ENCODE peak calls at places on chromosomes 13 and 19, in ten cellular contexts. J, Q, T, Y, C, D, V, O, H and R are unnamed samples.

GRCh38 chr19:5083547-5083965 is 114.6 kb downstream of the KDM4B start:
- DNase-seq in J (no peak), Q (no peak), T (no peak), Y (no peak), C (no peak), D (no peak), V (no peak), O (no peak), H (no peak), R (no peak)

GRCh38 chr19:39397360-39398296 is 6.5 kb downstream of the MED29 start:
- DNase-seq in J (peak; percentile 87), Q (peak; percentile 91), T (peak; percentile 73), Y (peak; percentile 86), C (peak; percentile 78), D (peak; percentile 87), V (peak; percentile 100), O (peak; percentile 89), H (no peak), R (peak; percentile 87)

GRCh38 chr19:15937771-15938170 is 3.4 kb upstream of the CYP4F11 start:
- DNase-seq in J (no peak), Q (no peak), T (no peak), Y (no peak), C (no peak), D (no peak), V (no peak), O (no peak), H (no peak), R (no peak)

GRCh38 chr13:101492251-101492910 is 39.9 kb downstream of the ITGBL1 start:
- DNase-seq in J (no peak), Q (no peak), T (no peak), Y (no peak), C (no peak), D (peak; percentile 17), V (no peak), O (no peak), H (no peak), R (no peak)

GRCh38 chr13:99905224-99905623 is 66.3 kb downstream of the ZIC5 start:
- DNase-seq in J (no peak), Q (no peak), T (no peak), Y (no peak), C (no peak), D (no peak), V (no peak), O (no peak), H (no peak), R (no peak)

GRCh38 chr19:50490411-50490811 is 13.8 kb upstream of the GARIN5A start:
- DNase-seq in J (no peak), Q (no peak), T (no peak), Y (no peak), C (no peak), D (no peak), V (no peak), O (no peak), H (no peak), R (no peak)

GRCh38 chr13:26923824-26924605 is 163.4 kb upstream of the GPR12 start:
- DNase-seq in J (peak; percentile 36), Q (no peak), T (no peak), Y (no peak), C (no peak), D (peak; percentile 45), V (no peak), O (no peak), H (peak; percentile 24), R (no peak)

GRCh38 chr19:16106121-16106520 is 5.6 kb upstream of the RAB8A start:
- DNase-seq in J (peak; percentile 47), Q (no peak), T (no peak), Y (no peak), C (no peak), D (no peak), V (peak; percentile 36), O (peak; percentile 28), H (no peak), R (peak; percentile 22)

GRCh38 chr13:66665991-66666390 is 564.1 kb downstream of the PCDH9 start:
- DNase-seq in J (peak; percentile 4), Q (no peak), T (peak; percentile 68), Y (no peak), C (no peak), D (peak; percentile 91), V (no peak), O (no peak), H (no peak), R (no peak)

GRCh38 chr13:97659602-97660001 is 225.6 kb downstream of the RAP2A start:
- DNase-seq in J (no peak), Q (no peak), T (no peak), Y (no peak), C (no peak), D (peak; percentile 21), V (no peak), O (no peak), H (peak; percentile 30), R (no peak)

GRCh38 chr19:45528744-45529453 is 21.6 kb downstream of the VASP start:
- DNase-seq in J (no peak), Q (no peak), T (no peak), Y (peak; percentile 23), C (no peak), D (no peak), V (no peak), O (no peak), H (no peak), R (no peak)

GRCh38 chr19:10037809-10038208 is 24.5 kb downstream of the RDH8 start:
- DNase-seq in J (no peak), Q (no peak), T (no peak), Y (no peak), C (no peak), D (no peak), V (no peak), O (no peak), H (no peak), R (no peak)

GRCh38 chr13:24212674-24213073 is 52.2 kb downstream of the SPATA13 start:
- DNase-seq in J (no peak), Q (no peak), T (no peak), Y (no peak), C (no peak), D (no peak), V (no peak), O (no peak), H (no peak), R (no peak)

GRCh38 chr19:28521614-28522544 is 691.1 kb downstream of the UQCRFS1 start:
- DNase-seq in J (no peak), Q (no peak), T (no peak), Y (no peak), C (no peak), D (no peak), V (no peak), O (no peak), H (no peak), R (no peak)

GRCh38 chr19:43425567-43426392 is 11.1 kb downstream of the TEX101 start:
- DNase-seq in J (no peak), Q (no peak), T (no peak), Y (no peak), C (no peak), D (peak; percentile 33), V (no peak), O (peak; percentile 7), H (no peak), R (no peak)

GRCh38 chr19:16470911-16471811 is 609 bp downstream of the EPS15L1 start:
- DNase-seq in J (peak; percentile 34), Q (no peak), T (no peak), Y (peak; percentile 58), C (peak; percentile 19), D (peak; percentile 43), V (no peak), O (peak; percentile 51), H (no peak), R (peak; percentile 61)

GRCh38 chr13:20489185-20489820 is 36.4 kb downstream of the CRYL1 start:
- DNase-seq in J (peak; percentile 55), Q (no peak), T (peak; percentile 52), Y (peak; percentile 38), C (no peak), D (peak; percentile 51), V (peak; percentile 39), O (peak; percentile 55), H (no peak), R (peak; percentile 57)

GRCh38 chr13:60798503-60798902 is 401.5 kb downstream of the TDRD3 start:
- DNase-seq in J (no peak), Q (no peak), T (no peak), Y (no peak), C (no peak), D (no peak), V (no peak), O (no peak), H (no peak), R (no peak)

GRCh38 chr19:51921949-51922348 is 5.3 kb upstream of the ZNF613 start:
- DNase-seq in J (no peak), Q (no peak), T (no peak), Y (no peak), C (no peak), D (no peak), V (no peak), O (peak; percentile 28), H (no peak), R (no peak)

GRCh38 chr13:25881136-25881926 is 170.5 kb downstream of the SHISA2 start:
- DNase-seq in J (peak; percentile 61), Q (no peak), T (no peak), Y (no peak), C (no peak), D (no peak), V (no peak), O (no peak), H (no peak), R (no peak)

GRCh38 chr13:96091164-96091931 is 1.4 kb downstream of the HS6ST3 start:
- DNase-seq in J (peak; percentile 37), Q (no peak), T (no peak), Y (peak; percentile 36), C (no peak), D (peak; percentile 6), V (no peak), O (no peak), H (no peak), R (no peak)

GRCh38 chr19:15109768-15110417 is 2.7 kb downstream of the SYDE1 start:
- DNase-seq in J (no peak), Q (no peak), T (no peak), Y (no peak), C (no peak), D (no peak), V (no peak), O (no peak), H (no peak), R (no peak)

GRCh38 chr13:71864094-71864980 is 2.7 kb downstream of the DACH1 start:
- DNase-seq in J (no peak), Q (no peak), T (peak; percentile 77), Y (peak; percentile 19), C (no peak), D (peak; percentile 10), V (no peak), O (no peak), H (no peak), R (peak; percentile 20)

GRCh38 chr19:416416-416815 is 7.5 kb upstream of the C2CD4C start:
- DNase-seq in J (no peak), Q (no peak), T (no peak), Y (no peak), C (no peak), D (no peak), V (no peak), O (no peak), H (no peak), R (no peak)

GRCh38 chr19:51196181-51196580 is 28.7 kb upstream of the CD33 start:
- DNase-seq in J (no peak), Q (no peak), T (no peak), Y (no peak), C (no peak), D (no peak), V (no peak), O (no peak), H (no peak), R (no peak)

GRCh38 chr19:4951671-4952070 is 17.2 kb upstream of the KDM4B start:
- DNase-seq in J (no peak), Q (no peak), T (no peak), Y (no peak), C (no peak), D (no peak), V (no peak), O (no peak), H (no peak), R (no peak)